ENCODE peak calls at places on chromosomes 3 and 15, in six cellular contexts. One of them, this sample, is unnamed. For H3K4me1, the result is how much of the 10 kb centered on the place peaks cover.

GRCh38 chr3:183579967-183580720 is 24.6 kb upstream of the KLHL6 start:
- DNase-seq in mesendoderm: no peak
- DNase-seq in OCI-LY7: peak
- DNase-seq in neuronal stem cell: no peak
- DNase-seq in IMR-90: no peak
- DNase-seq in Karpas-422: no peak
- DNase-seq in this sample: no peak

GRCh38 chr3:146948161-146948560 is 343.0 kb upstream of the PLSCR5 start:
- DNase-seq in mesendoderm: peak
- DNase-seq in OCI-LY7: no peak
- DNase-seq in neuronal stem cell: no peak
- DNase-seq in IMR-90: no peak
- DNase-seq in Karpas-422: no peak
- DNase-seq in this sample: no peak

GRCh38 chr3:45506751-45507391 is 87.7 kb upstream of the LIMD1 start:
- DNase-seq in mesendoderm: no peak
- DNase-seq in OCI-LY7: no peak
- DNase-seq in neuronal stem cell: no peak
- DNase-seq in IMR-90: peak
- DNase-seq in Karpas-422: no peak
- DNase-seq in this sample: no peak

GRCh38 chr3:49296781-49297420 is 19.9 kb upstream of the C3orf62 start:
- DNase-seq in mesendoderm: no peak
- DNase-seq in OCI-LY7: no peak
- DNase-seq in neuronal stem cell: no peak
- DNase-seq in IMR-90: no peak
- DNase-seq in Karpas-422: no peak
- DNase-seq in this sample: peak

GRCh38 chr15:67082007-67082536 is 16.7 kb downstream of the SMAD3 start:
- DNase-seq in mesendoderm: peak
- DNase-seq in OCI-LY7: peak
- DNase-seq in neuronal stem cell: no peak
- DNase-seq in IMR-90: no peak
- DNase-seq in Karpas-422: no peak
- DNase-seq in this sample: no peak

GRCh38 chr15:69997701-69998273 is 99.9 kb downstream of the TLE3 start:
- DNase-seq in mesendoderm: no peak
- DNase-seq in OCI-LY7: peak
- DNase-seq in neuronal stem cell: no peak
- DNase-seq in IMR-90: peak
- DNase-seq in Karpas-422: no peak
- DNase-seq in this sample: peak

GRCh38 chr3:140726061-140726460 is 48.2 kb downstream of the TRIM42 start:
- DNase-seq in mesendoderm: no peak
- DNase-seq in OCI-LY7: peak
- DNase-seq in neuronal stem cell: no peak
- DNase-seq in IMR-90: no peak
- DNase-seq in Karpas-422: no peak
- DNase-seq in this sample: no peak

GRCh38 chr15:84023636-84024035 is 211.9 kb upstream of the GOLGA6L4 start:
- DNase-seq in mesendoderm: peak
- DNase-seq in OCI-LY7: peak
- DNase-seq in neuronal stem cell: no peak
- DNase-seq in IMR-90: peak
- DNase-seq in Karpas-422: peak
- DNase-seq in this sample: peak

GRCh38 chr3:85495602-85496001 is 536.8 kb downstream of the CADM2 start:
- DNase-seq in mesendoderm: no peak
- DNase-seq in OCI-LY7: no peak
- DNase-seq in neuronal stem cell: no peak
- DNase-seq in IMR-90: no peak
- DNase-seq in Karpas-422: no peak
- DNase-seq in this sample: no peak

GRCh38 chr3:168417016-168417415 is 321.3 kb upstream of the GOLIM4 start:
- DNase-seq in mesendoderm: peak
- DNase-seq in OCI-LY7: no peak
- DNase-seq in neuronal stem cell: no peak
- DNase-seq in IMR-90: no peak
- DNase-seq in Karpas-422: no peak
- DNase-seq in this sample: no peak

GRCh38 chr15:58159827-58160386 is 21.7 kb downstream of the AQP9 start:
- DNase-seq in mesendoderm: no peak
- DNase-seq in OCI-LY7: no peak
- DNase-seq in neuronal stem cell: no peak
- DNase-seq in IMR-90: no peak
- DNase-seq in Karpas-422: no peak
- DNase-seq in this sample: no peak

GRCh38 chr3:121477589-121477988 is 68.2 kb downstream of the POLQ start:
- DNase-seq in mesendoderm: peak
- DNase-seq in OCI-LY7: no peak
- DNase-seq in neuronal stem cell: no peak
- DNase-seq in IMR-90: peak
- DNase-seq in Karpas-422: no peak
- DNase-seq in this sample: no peak

GRCh38 chr15:34271493-34271892 is 46.7 kb downstream of the EMC4 start:
- DNase-seq in mesendoderm: no peak
- DNase-seq in OCI-LY7: no peak
- DNase-seq in neuronal stem cell: no peak
- DNase-seq in IMR-90: peak
- DNase-seq in Karpas-422: no peak
- DNase-seq in this sample: peak

GRCh38 chr15:96849501-96849900 is 519.0 kb downstream of the NR2F2 start:
- DNase-seq in mesendoderm: no peak
- DNase-seq in OCI-LY7: no peak
- DNase-seq in neuronal stem cell: no peak
- DNase-seq in IMR-90: peak
- DNase-seq in Karpas-422: no peak
- DNase-seq in this sample: peak

GRCh38 chr3:151537751-151538150 is 76.9 kb upstream of the IGSF10 start:
- DNase-seq in mesendoderm: no peak
- DNase-seq in OCI-LY7: no peak
- DNase-seq in neuronal stem cell: no peak
- DNase-seq in IMR-90: peak
- DNase-seq in Karpas-422: no peak
- DNase-seq in this sample: no peak

GRCh38 chr15:44633603-44634002 is 29.9 kb downstream of the SPG11 start:
- DNase-seq in mesendoderm: no peak
- DNase-seq in OCI-LY7: no peak
- DNase-seq in neuronal stem cell: no peak
- DNase-seq in IMR-90: peak
- DNase-seq in Karpas-422: no peak
- DNase-seq in this sample: peak

GRCh38 chr3:141561426-141562034 is 74.7 kb downstream of the RASA2 start:
- DNase-seq in mesendoderm: peak
- DNase-seq in OCI-LY7: peak
- DNase-seq in neuronal stem cell: peak
- DNase-seq in IMR-90: peak
- DNase-seq in Karpas-422: peak
- DNase-seq in this sample: peak

GRCh38 chr15:77738038-77738370 is 105.3 kb upstream of the LINGO1 start:
- DNase-seq in mesendoderm: no peak
- DNase-seq in OCI-LY7: no peak
- DNase-seq in neuronal stem cell: no peak
- DNase-seq in IMR-90: no peak
- DNase-seq in Karpas-422: no peak
- DNase-seq in this sample: no peak

DNA sequence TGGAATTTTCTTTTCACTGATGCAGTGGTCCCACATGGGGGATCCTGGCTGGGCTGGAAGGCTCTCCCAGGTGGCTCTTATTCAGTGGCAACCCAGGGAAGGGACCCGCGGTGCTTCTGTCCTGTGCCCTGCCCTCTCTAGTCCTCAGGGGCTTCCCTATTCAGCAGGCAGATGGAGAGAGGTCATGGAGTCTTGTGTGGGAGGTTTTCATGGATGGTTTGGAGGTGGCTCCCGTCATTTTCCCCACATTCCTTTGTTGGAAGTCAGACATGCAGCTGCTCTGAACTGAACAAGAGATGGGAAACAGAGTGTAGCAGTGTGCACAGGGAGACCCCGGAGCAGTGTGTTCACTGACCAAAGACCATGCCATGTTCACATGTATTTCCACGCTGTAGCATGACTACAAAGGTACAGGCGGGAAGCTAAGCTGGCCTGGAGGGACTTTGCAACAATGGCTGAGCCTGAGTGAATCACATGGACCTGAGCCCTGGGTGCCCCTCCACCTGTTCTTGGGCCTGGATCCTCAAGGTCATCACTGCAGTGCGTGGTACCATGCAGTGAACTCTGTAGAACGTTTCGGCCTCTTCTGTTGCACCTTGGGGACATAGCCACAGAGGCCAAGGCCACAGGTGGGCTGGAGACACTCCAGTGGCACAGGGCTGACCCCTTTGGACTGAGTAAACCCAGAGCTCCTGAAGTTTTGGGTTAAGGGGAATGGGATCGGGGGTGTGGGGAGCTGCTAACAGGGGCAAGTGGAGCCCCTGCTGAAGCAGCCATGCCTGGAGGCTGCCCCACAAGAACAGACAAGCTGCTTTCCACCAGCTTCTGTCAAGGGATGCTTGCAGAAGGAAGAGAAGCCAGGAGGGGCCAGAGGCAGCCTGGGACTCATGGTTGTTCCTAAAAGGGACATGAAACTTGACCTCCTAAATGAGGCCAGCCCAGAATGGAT is 123.0 kb downstream of the ASB7 start:
- DNase-seq in mesendoderm: no peak
- DNase-seq in OCI-LY7: no peak
- DNase-seq in neuronal stem cell: no peak
- DNase-seq in IMR-90: peak
- DNase-seq in Karpas-422: no peak
- DNase-seq in this sample: peak
- H3K4me2 ChIP-seq in mesendoderm: no peak
- H3K4me2 ChIP-seq in OCI-LY7: no peak
- H3K4me2 ChIP-seq in neuronal stem cell: no peak
- H3K4me2 ChIP-seq in IMR-90: peak
- H3K4me2 ChIP-seq in Karpas-422: no peak
- H3K4me2 ChIP-seq in this sample: no peak

DNA sequence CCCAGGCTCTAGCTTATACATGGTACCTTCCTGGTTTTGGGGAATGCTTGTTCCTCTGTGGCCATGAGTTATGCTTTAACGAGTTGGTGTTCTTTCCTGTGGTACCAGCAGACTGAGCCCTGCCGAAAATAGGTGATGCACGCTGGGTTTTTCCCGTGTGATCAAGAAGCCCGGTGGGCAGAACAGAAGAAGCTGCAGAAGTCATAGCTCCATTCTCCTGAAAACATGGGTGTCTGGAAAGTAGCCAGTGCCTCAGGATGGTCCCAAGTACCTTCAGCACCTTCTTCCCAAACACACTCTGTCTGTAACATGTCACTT is 25.2 kb downstream of the MAPKBP1 start:
- DNase-seq in mesendoderm: no peak
- DNase-seq in OCI-LY7: no peak
- DNase-seq in neuronal stem cell: no peak
- DNase-seq in IMR-90: no peak
- DNase-seq in Karpas-422: no peak
- DNase-seq in this sample: no peak
- H3K4me1 ChIP-seq in mesendoderm: under half
- H3K4me1 ChIP-seq in OCI-LY7: under half
- H3K4me1 ChIP-seq in neuronal stem cell: under half
- H3K4me1 ChIP-seq in IMR-90: under half
- H3K4me1 ChIP-seq in Karpas-422: under half
- H3K4me1 ChIP-seq in this sample: half or more

GRCh38 chr3:101724329-101725191 is at the start of gene CEP97:
- DNase-seq in mesendoderm: peak
- DNase-seq in OCI-LY7: peak
- DNase-seq in neuronal stem cell: peak
- DNase-seq in IMR-90: peak
- DNase-seq in Karpas-422: peak
- DNase-seq in this sample: peak

GRCh38 chr3:101722394-101723173 is 1.8 kb upstream of the CEP97 start:
- DNase-seq in mesendoderm: no peak
- DNase-seq in OCI-LY7: peak
- DNase-seq in neuronal stem cell: no peak
- DNase-seq in IMR-90: no peak
- DNase-seq in Karpas-422: peak
- DNase-seq in this sample: no peak

GRCh38 chr3:101721650-101721917 is 2.8 kb upstream of the CEP97 start:
- DNase-seq in mesendoderm: no peak
- DNase-seq in OCI-LY7: peak
- DNase-seq in neuronal stem cell: no peak
- DNase-seq in IMR-90: no peak
- DNase-seq in Karpas-422: no peak
- DNase-seq in this sample: no peak

GRCh38 chr3:101719604-101720185 is 4.7 kb upstream of the CEP97 start:
- DNase-seq in mesendoderm: no peak
- DNase-seq in OCI-LY7: no peak
- DNase-seq in neuronal stem cell: no peak
- DNase-seq in IMR-90: no peak
- DNase-seq in Karpas-422: peak
- DNase-seq in this sample: no peak

DNA sequence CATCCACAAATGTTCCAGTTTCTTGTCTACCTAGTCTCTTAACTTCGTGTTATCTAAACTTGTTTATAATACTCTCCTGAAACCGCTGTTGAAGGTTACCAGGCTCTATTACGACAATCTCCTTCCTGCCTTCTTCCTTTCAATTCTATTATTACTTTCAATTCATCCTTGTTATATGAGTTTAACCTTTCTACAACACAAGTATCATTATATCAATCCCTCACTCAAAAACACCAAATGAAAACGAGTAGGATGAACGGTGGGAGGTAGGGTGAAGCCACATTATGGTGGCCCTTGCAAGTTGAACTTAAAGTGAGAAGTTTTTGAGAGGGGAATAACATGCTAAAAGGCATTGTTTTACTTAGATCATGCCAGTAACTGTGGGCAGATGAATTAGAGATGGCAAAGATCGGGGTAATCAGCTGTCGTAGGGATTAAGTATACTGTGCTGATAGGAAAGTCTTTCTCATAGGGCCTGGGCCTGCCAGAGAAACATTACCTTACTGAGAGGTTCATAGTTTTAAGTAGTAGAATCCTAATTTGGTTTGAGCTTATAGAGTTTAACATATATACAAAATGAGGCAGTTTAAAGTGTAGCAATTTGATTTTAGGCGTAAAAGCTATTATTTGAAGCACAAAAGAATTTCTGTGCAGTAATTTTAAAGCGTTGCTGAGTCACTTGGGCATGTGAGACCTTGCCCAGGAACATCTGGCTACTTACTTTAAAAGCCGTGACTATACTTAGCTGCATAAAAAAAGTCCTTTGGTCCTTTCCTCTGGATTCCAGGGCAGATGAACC is 3.4 kb upstream of the CEP97 start:
- DNase-seq in mesendoderm: no peak
- DNase-seq in OCI-LY7: peak
- DNase-seq in neuronal stem cell: no peak
- DNase-seq in IMR-90: peak
- DNase-seq in Karpas-422: peak
- DNase-seq in this sample: peak
- H3K4me2 ChIP-seq in mesendoderm: no peak
- H3K4me2 ChIP-seq in OCI-LY7: peak
- H3K4me2 ChIP-seq in neuronal stem cell: no peak
- H3K4me2 ChIP-seq in IMR-90: no peak
- H3K4me2 ChIP-seq in Karpas-422: no peak
- H3K4me2 ChIP-seq in this sample: peak

DNA sequence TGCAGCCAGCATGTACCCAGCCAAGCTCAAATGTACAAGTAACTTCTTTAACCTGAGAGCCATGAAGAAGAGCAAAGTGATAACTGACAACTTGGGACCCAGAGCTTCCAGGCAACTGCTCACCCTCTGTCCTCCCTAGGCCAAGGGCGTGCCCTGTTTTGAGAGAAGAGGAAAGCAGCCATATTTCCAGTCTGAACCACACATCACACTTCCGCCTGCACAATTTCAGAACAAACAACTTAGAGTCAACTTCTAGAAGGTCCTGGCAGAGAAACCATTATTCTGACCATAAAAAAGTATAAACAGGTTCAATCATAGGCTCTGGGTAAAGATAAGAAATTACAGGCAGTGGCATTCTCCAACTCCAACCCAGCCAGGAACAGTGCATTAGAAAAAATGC is 50.1 kb downstream of the ITGB5 start:
- DNase-seq in mesendoderm: no peak
- DNase-seq in OCI-LY7: no peak
- DNase-seq in neuronal stem cell: no peak
- DNase-seq in IMR-90: no peak
- DNase-seq in Karpas-422: no peak
- DNase-seq in this sample: no peak
- H3K4me1 ChIP-seq in mesendoderm: under half
- H3K4me1 ChIP-seq in OCI-LY7: under half
- H3K4me1 ChIP-seq in neuronal stem cell: under half
- H3K4me1 ChIP-seq in IMR-90: under half
- H3K4me1 ChIP-seq in Karpas-422: under half
- H3K4me1 ChIP-seq in this sample: under half